ENCODE peak calls at places on chromosomes 7 and 10, in four cellular contexts. C is mesenteric fat pad, A is HepG2, B is GM12891. F is an unnamed sample.

GRCh38 chr10:17409170-17409733 is 45.1 kb downstream of the ST8SIA6 start:
- DNase-seq in C (no peak), A (peak), B (no peak), F (no peak)

GRCh38 chr7:36949711-36950600 is 225.7 kb upstream of the AOAH start:
- DNase-seq in C (no peak), A (peak), B (no peak), F (peak)

GRCh38 chr7:24884401-24884800 is 95.6 kb downstream of the OSBPL3 start:
- DNase-seq in C (no peak), A (no peak), B (no peak), F (no peak)

GRCh38 chr10:29648114-29648982 is 13.6 kb upstream of the SVIL start:
- DNase-seq in C (no peak), A (no peak), B (no peak), F (no peak)

GRCh38 chr7:68107256-68107655 is 1110.6 kb downstream of the TYW1 start:
- DNase-seq in C (no peak), A (no peak), B (no peak), F (no peak)

GRCh38 chr10:126111562-126111961 is 215.2 kb downstream of the FANK1 start:
- DNase-seq in C (no peak), A (no peak), B (no peak), F (no peak)

GRCh38 chr7:90708841-90709317 is 112.8 kb downstream of the CDK14 start:
- DNase-seq in C (no peak), A (peak), B (no peak), F (peak)

GRCh38 chr7:142535123-142535779 is 214.0 kb upstream of the PRSS1 start:
- DNase-seq in C (no peak), A (peak), B (peak), F (peak)